ENCODE peak calls at places on chromosomes 6 and 20, in five cellular contexts. Z is K562, Q is HepG2, U is GM12878, V is H1. C is an unnamed sample.

GRCh38 chr6:21935561-21936028 is 342.0 kb downstream of the SOX4 start:
- DNase-seq in Z (peak; percentile 36), Q (peak; percentile 36), U (no peak), V (peak; percentile 33), C (peak; percentile 87)

GRCh38 chr6:155374681-155375080 is 60.4 kb upstream of the TFB1M start:
- DNase-seq in Z (no peak), Q (no peak), U (no peak), V (no peak), C (no peak)

GRCh38 chr6:145137425-145137824 is 597.9 kb downstream of the EPM2A start:
- DNase-seq in Z (no peak), Q (peak; percentile 23), U (no peak), V (no peak), C (peak; percentile 49)

GRCh38 chr6:149221774-149222070 is 95.8 kb upstream of the TAB2 start:
- DNase-seq in Z (no peak), Q (no peak), U (no peak), V (no peak), C (no peak)

GRCh38 chr6:45483021-45483420 is 105.3 kb upstream of the SUPT3H start:
- DNase-seq in Z (no peak), Q (no peak), U (no peak), V (no peak), C (no peak)

GRCh38 chr20:17520583-17520982 is 10.6 kb downstream of the BFSP1 start:
- DNase-seq in Z (no peak), Q (no peak), U (no peak), V (no peak), C (peak; percentile 49)

GRCh38 chr20:49989234-49990065 is 6.7 kb downstream of the SNAI1 start:
- DNase-seq in Z (peak; percentile 28), Q (no peak), U (no peak), V (no peak), C (peak; percentile 77)

GRCh38 chr6:277746-278145 is 14.5 kb upstream of the DUSP22 start:
- DNase-seq in Z (no peak), Q (no peak), U (no peak), V (no peak), C (no peak)

GRCh38 chr6:1809359-1809988 is 199.8 kb downstream of the FOXC1 start:
- DNase-seq in Z (no peak), Q (no peak), U (no peak), V (no peak), C (no peak)

GRCh38 chr6:32840604-32841246 is 2.2 kb upstream of the TAP2 start:
- DNase-seq in Z (no peak), Q (no peak), U (no peak), V (no peak), C (no peak)

GRCh38 chr6:149060300-149060984 is 257.1 kb upstream of the TAB2 start:
- DNase-seq in Z (no peak), Q (peak; percentile 20), U (peak; percentile 90), V (no peak), C (no peak)

GRCh38 chr6:40966860-40967259 is 72.2 kb downstream of the UNC5CL start:
- DNase-seq in Z (no peak), Q (no peak), U (no peak), V (no peak), C (no peak)

GRCh38 chr6:74115674-74116073 is 419.7 kb downstream of the CD109 start:
- DNase-seq in Z (no peak), Q (no peak), U (no peak), V (no peak), C (no peak)

GRCh38 chr20:52242237-52243230 is 51.0 kb upstream of the ZFP64 start:
- DNase-seq in Z (no peak), Q (no peak), U (no peak), V (no peak), C (peak; percentile 66)

GRCh38 chr6:162416845-162417537 is 310.6 kb downstream of the PRKN start:
- DNase-seq in Z (no peak), Q (no peak), U (no peak), V (no peak), C (no peak)

GRCh38 chr20:34637245-34638185 is 39.4 kb downstream of the PIGU start:
- DNase-seq in Z (no peak), Q (peak; percentile 90), U (no peak), V (no peak), C (no peak)

GRCh38 chr6:72553531-72554202 is 68.2 kb upstream of the KCNQ5 start:
- DNase-seq in Z (peak; percentile 17), Q (no peak), U (no peak), V (no peak), C (peak; percentile 47)

GRCh38 chr6:28081486-28081751 is 1.1 kb downstream of the ZNF165 start:
- DNase-seq in Z (no peak), Q (no peak), U (peak; percentile 54), V (no peak), C (no peak)

DNA sequence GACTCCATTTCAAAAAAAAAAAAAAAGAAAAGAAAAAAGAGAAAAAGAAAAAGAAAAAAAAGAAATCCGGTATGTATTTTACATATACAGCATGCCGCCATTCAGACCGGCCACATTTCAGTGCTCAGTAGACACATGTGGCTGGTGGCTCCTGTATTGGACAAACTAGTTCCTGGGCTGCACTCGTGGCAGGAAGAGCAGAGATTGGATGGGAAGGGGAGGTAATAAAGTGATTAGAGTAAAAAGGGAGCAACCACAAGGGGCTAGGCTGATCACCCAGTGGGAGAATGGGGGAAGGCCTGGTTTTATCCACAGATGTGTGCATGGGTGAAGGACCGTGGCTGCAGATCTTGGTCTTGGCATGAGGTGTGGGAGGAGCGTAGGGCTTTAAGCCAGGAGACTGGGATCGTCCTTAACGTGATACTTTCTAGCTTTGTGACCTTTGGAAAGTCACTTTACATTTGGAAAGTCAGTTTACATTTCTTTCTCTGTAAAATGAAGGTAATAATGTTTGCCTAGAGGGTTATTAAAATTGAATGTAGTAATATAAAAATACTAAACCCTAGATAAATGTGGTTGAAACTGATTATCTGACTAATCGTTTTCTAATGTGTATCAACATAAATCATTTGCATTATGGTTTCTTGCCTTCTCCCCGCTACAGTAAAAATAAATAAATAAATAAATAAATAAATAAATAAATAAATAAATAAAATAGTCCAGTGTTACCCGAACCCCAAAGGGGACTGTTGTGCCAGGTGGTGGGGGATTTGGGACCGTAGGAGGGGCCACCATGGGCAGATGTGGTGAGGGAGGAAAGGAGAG is 869 bp upstream of the TRIM15 start:
- DNase-seq in Z (no peak), Q (no peak), U (no peak), V (no peak), C (no peak)
- H3K27me3 ChIP-seq in Z (peaks cover 4% of the 10 kb centered on the region), Q (peaks cover 3% of the 10 kb centered on the region), U (peaks cover 2% of the 10 kb centered on the region), V (peaks cover 4% of the 10 kb centered on the region), C (peaks cover 4% of the 10 kb centered on the region)

DNA sequence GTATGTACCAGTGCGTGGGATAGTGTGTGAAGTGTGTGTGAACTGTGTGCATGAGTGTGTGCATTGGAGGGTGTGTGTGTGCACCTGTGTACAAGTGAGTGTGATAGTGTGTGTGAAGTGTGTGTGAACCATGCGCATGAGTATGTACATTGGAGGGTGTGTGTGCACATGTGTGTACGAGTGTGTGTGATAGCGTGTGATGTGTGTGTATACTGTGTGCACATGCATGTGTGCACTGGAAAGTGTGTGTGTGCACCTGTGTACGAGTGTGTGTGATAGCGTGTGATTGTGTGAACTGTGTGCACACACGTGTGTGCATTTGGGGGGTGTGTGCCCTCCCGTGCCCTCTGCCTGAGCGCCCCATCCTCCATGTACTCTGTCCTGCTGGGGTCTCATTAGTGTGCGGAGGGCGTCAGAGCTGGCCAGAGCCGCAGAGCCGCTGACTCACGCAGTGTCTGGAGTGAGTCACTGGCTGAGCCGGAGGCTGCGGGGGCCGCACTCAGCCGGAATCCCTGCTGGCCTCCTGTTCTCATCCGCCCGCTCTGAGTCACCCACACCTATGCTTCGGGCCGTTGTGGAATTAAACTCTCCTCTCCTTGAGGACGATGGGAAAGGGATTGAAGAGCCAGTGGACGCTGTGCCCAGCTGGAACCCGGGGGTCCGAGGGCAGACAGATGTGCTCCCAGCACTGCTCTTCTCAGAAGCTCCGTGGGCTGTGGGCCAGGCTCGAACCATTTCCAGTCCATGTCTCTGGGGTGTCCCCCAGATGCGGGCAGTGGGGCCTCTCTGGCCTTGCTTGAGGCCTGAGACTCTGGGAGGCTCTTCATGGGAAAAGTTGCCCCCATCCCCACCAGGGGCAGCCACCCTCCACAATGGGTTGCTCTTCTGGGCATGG is 27.3 kb upstream of the STX16 start:
- DNase-seq in Z (peak; percentile 89), Q (peak; percentile 68), U (no peak), V (peak; percentile 41), C (no peak)
- TF ChIP-seq CREB1 in Z (no peak), Q (peak; percentile 53), U (no peak), V (no peak), C (no peak)

DNA sequence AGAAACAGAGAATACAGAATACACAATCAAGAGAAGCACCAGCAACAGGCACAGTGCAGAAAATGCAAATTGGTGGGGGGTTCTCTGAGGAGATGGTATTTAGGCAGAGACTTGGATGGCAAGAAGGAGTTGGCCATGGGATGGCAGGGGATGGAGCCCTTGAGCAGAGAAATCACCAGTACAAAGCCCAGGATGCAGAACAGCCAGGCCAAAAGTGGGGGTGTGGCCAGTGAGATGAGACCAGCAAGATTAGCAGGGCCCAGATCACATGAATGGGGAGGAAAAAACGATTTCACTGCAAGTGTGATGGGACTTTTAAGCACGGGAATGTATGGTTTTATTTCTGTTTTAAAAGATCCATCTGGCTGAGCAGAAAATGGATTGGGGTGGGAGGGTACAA is 63.4 kb downstream of the TRAM2 start:
- DNase-seq in Z (no peak), Q (no peak), U (no peak), V (no peak), C (no peak)
- H3K4me3 ChIP-seq in Z (no peak overlapping the region), Q (no peak overlapping the region), U (no peak overlapping the region), V (no peak overlapping the region), C (no peak overlapping the region)

GRCh38 chr20:59221049-59221748 is 57.6 kb downstream of the ZNF831 start:
- DNase-seq in Z (no peak), Q (peak; percentile 13), U (no peak), V (no peak), C (peak; percentile 53)
- H3K27me3 ChIP-seq in Z (peaks cover 29% of the 10 kb centered on the region), Q (peaks cover 66% of the 10 kb centered on the region), U (peaks cover 11% of the 10 kb centered on the region), V (peaks cover 22% of the 10 kb centered on the region), C (peaks cover 27% of the 10 kb centered on the region)

GRCh38 chr6:29627762-29628418 is 5.1 kb downstream of the GABBR1 start:
- DNase-seq in Z (peak; percentile 97), Q (no peak), U (no peak), V (peak; percentile 81), C (peak; percentile 95)
- TF ChIP-seq CREB1 in Z (peak; percentile 64), Q (peak; percentile 84), U (peak; percentile 42), V (peak; percentile 74), C (peak; percentile 86)

GRCh38 chr6:170132011-170132521 is 158.8 kb downstream of the DLL1 start:
- DNase-seq in Z (no peak), Q (no peak), U (no peak), V (no peak), C (no peak)
- H3K4me3 ChIP-seq in Z (no peak overlapping the region), Q (no peak overlapping the region), U (no peak overlapping the region), V (no peak overlapping the region), C (no peak overlapping the region)

DNA sequence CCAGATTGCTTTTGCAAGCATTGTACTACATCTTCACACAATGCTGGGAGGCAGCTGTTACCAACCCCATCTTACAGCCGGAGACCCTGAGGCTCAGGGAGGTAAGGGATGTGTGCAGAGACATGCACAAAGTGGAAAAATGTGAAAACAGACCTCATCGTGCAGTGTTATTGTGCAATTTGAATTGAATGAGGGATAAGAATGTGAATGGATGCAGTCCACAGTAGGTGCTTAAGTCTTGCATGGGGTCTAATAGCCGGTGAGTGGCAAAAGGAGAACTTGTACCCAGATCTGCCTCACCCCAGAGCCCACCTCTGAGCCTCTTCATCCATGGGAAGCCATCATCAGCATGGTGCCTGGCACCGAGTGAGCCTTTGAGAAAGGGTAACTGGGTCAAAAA is 42.1 kb downstream of the SLC52A3 start:
- DNase-seq in Z (no peak), Q (no peak), U (no peak), V (no peak), C (no peak)
- H3K27me3 ChIP-seq in Z (no peaks in the 10 kb centered on the region), Q (peaks cover 73% of the 10 kb centered on the region), U (peaks cover 8% of the 10 kb centered on the region), V (peaks cover 8% of the 10 kb centered on the region), C (peaks cover 27% of the 10 kb centered on the region)